ENCODE peak calls at places on chromosomes 13 and 19, in four cellular contexts. P, V, R and B are unnamed samples.

GRCh38 chr19:9969688-9969975 is 33.3 kb upstream of the OLFM2 start:
- DNase-seq in P (no peak), V (no peak), R (no peak), B (no peak)

GRCh38 chr13:21322988-21323387 is 136.1 kb downstream of the ZDHHC20 start:
- DNase-seq in P (no peak), V (no peak), R (no peak), B (no peak)

GRCh38 chr13:53198699-53199098 is 170.1 kb downstream of the OLFM4 start:
- DNase-seq in P (no peak), V (no peak), R (no peak), B (no peak)

GRCh38 chr19:33414667-33415605 is 41.4 kb downstream of the CEBPG start:
- DNase-seq in P (no peak), V (no peak), R (no peak), B (no peak)

GRCh38 chr19:18844806-18845329 is 13.1 kb downstream of the UPF1 start:
- DNase-seq in P (no peak), V (no peak), R (no peak), B (no peak)

GRCh38 chr13:49890376-49890775 is 45.8 kb downstream of the SPRYD7 start:
- DNase-seq in P (no peak), V (no peak), R (no peak), B (no peak)

GRCh38 chr19:7106711-7107657 is 37.5 kb downstream of the ZNF557 start:
- DNase-seq in P (no peak), V (no peak), R (no peak), B (no peak)

GRCh38 chr13:30153871-30154426 is 153.4 kb downstream of the KATNAL1 start:
- DNase-seq in P (no peak), V (no peak), R (peak), B (no peak)

GRCh38 chr13:88601949-88602348 is 930.8 kb downstream of the SLITRK5 start:
- DNase-seq in P (no peak), V (no peak), R (no peak), B (peak)

GRCh38 chr13:97474581-97474980 is 40.6 kb downstream of the RAP2A start:
- DNase-seq in P (no peak), V (no peak), R (no peak), B (no peak)

GRCh38 chr19:7869453-7869909 is 4.7 kb downstream of the PRR36 start:
- DNase-seq in P (no peak), V (no peak), R (peak), B (no peak)

GRCh38 chr19:33156354-33156753 is 24.4 kb downstream of the WDR88 start:
- DNase-seq in P (no peak), V (no peak), R (peak), B (no peak)

GRCh38 chr13:98052412-98052811 is 90.5 kb upstream of the FARP1 start:
- DNase-seq in P (no peak), V (no peak), R (no peak), B (no peak)

GRCh38 chr13:105573134-105573533 is 962.3 kb downstream of the EFNB2 start:
- DNase-seq in P (no peak), V (no peak), R (peak), B (no peak)

GRCh38 chr19:51441410-51442390 is 16.6 kb downstream of the SIGLEC8 start:
- DNase-seq in P (peak), V (no peak), R (no peak), B (no peak)

GRCh38 chr19:49104229-49104864 is 9.8 kb upstream of the LIN7B start:
- DNase-seq in P (no peak), V (no peak), R (no peak), B (no peak)

GRCh38 chr13:69617587-69617986 is 490.0 kb upstream of the ATXN8OS start:
- DNase-seq in P (no peak), V (no peak), R (no peak), B (no peak)

GRCh38 chr19:3099347-3100145 is 5.4 kb downstream of the GNA11 start:
- DNase-seq in P (no peak), V (no peak), R (no peak), B (no peak)

GRCh38 chr19:3096902-3097326 is 2.8 kb downstream of the GNA11 start:
- DNase-seq in P (no peak), V (no peak), R (no peak), B (no peak)

GRCh38 chr19:3098515-3099346 is 4.6 kb downstream of the GNA11 start:
- DNase-seq in P (no peak), V (peak), R (no peak), B (no peak)

GRCh38 chr19:3097442-3097871 is 3.3 kb downstream of the GNA11 start:
- DNase-seq in P (no peak), V (no peak), R (no peak), B (no peak)

DNA sequence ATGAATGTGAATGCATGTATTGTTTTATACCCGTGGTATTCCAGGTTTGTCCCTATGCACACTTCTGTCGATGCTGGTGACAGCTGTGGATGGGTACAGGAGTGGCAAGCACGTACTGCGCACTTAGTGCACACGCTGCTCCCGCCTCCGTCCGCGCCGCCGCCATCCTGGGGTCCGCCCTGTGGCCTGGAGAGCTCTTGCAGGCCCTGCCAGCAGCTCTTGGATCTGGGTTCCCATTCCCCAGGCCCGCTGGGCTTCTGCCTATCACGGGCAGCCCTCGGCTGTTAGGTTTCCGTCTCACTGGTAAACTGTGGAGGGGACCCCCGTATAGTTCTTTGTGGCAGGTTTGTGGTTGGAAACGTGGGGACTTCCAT is 4.0 kb downstream of the GNA11 start:
- DNase-seq in P (no peak), V (no peak), R (no peak), B (no peak)
- H3K4me3 ChIP-seq in P (no peak), V (no peak), R (peak), B (peak)

GRCh38 chr19:5519076-5519475 is 48.7 kb downstream of the TINCR start:
- DNase-seq in P (no peak), V (no peak), R (no peak), B (no peak)

GRCh38 chr19:5520501-5520900 is 47.3 kb downstream of the TINCR start:
- DNase-seq in P (no peak), V (no peak), R (no peak), B (no peak)

GRCh38 chr19:5514001-5514400 is 53.8 kb downstream of the TINCR start:
- DNase-seq in P (no peak), V (no peak), R (no peak), B (no peak)

GRCh38 chr19:5515737-5516136 is 52.0 kb downstream of the TINCR start:
- DNase-seq in P (no peak), V (no peak), R (no peak), B (no peak)
- TF ChIP-seq CTCF in P (peak), V (peak), R (peak), B (peak)

GRCh38 chr19:46603752-46604241 is 2.7 kb downstream of the CALM3 start:
- DNase-seq in P (no peak), V (no peak), R (no peak), B (no peak)
- H3K4me3 ChIP-seq in P (peak), V (peak), R (peak), B (no peak)

GRCh38 chr19:41959056-41960053 is at the start of gene RABAC1:
- DNase-seq in P (peak), V (peak), R (peak), B (peak)
- TF ChIP-seq CTCF in P (peak), V (peak), R (peak), B (no peak)

GRCh38 chr19:752652-753517 is 2.0 kb downstream of the MISP start:
- DNase-seq in P (no peak), V (peak), R (peak), B (no peak)
- H3K4me3 ChIP-seq in P (no peak), V (no peak), R (no peak), B (no peak)

DNA sequence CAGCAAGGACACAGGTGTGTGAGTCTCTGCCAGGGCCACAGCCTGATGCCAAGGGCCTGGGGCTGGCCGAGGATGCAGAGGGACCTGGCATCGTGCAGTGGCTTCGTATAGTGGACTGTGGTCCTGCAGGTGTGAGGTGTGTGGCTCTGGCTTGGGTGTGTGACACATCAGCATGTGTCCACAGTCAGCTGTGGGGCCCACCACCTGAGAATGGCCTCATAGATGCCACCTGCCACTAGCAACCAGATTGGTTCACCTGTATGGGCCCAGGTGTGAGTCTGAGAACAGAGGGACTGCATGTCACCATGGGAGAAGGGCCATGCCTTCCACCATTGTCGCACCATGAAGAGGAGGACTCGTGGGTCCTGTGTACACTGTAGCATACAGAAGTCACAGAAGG is 2.4 kb downstream of the PPP1R14A start:
- DNase-seq in P (no peak), V (no peak), R (no peak), B (no peak)
- TF ChIP-seq CTCF in P (no peak), V (no peak), R (no peak), B (no peak)

DNA sequence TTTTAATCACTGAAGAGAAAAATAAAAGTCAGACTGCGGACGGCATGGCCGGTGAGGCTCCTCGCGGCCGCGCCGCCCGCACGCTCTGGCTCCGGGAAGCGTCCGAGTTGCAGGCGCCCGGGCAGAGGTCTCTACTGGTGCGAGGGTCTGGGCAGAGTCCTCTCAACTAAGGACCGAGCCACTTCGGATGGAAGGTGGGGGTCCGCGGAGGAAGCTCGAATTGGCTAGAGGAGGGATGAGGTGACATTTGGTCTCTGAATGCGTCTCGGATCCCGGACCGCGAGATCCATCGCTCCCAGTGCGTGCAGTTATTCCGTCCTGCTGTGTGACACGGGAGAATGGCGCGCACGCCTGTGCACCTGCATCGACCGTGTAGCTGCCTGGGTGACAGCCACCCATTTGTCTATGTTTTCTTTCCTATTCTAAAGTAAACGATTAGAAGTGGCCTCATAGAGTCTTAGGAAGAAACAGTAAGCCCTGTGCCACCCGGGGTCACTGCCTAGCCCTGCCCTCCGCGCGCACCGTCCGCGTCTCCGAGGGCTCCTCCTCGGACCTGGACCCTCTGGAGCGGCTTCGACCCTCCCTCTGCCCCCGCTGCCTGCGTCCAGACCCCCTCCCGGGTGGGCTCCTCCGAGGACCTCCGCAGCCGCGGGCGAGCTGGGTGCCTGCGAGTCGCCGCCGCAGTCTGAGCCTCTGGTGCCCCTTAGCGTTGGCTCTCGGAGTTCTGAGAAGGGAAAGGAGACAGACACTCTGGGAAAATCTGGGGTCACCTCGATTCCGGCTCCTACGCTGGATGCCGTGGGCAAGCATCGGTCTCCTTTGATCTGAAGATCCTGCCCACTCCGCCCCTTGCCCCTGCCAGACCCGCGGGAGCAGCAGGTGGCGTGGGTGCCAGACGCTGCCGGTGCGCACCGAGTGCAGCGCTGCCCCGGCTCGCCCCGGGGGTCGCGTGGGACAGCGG is 347.4 kb downstream of the LIG4 start:
- DNase-seq in P (no peak), V (no peak), R (peak), B (no peak)
- H3K4me3 ChIP-seq in P (no peak), V (peak), R (peak), B (no peak)

GRCh38 chr19:14097532-14098151 is 7.1 kb upstream of the SAMD1 start:
- DNase-seq in P (no peak), V (no peak), R (no peak), B (no peak)
- TF ChIP-seq CTCF in P (no peak), V (peak), R (peak), B (no peak)

GRCh38 chr13:33349314-33349995 is 63.9 kb upstream of the STARD13 start:
- DNase-seq in P (no peak), V (no peak), R (no peak), B (no peak)
- H3K4me3 ChIP-seq in P (no peak), V (peak), R (peak), B (no peak)